ENCODE peak calls at places on chromosome 20, in ten cellular contexts. E is neural crest cell; Q is DMS 273 treated with DMSO at 0.1 percent for 48 hours; I is heart right ventricle; F is Caki2; J is tibial nerve; P is GM04503; K is activated naive CD8-positive, alpha-beta T cell treated with anti-CD3 and anti-CD28 coated beads, Interleukin-2, amount 10 ng/mL, durations not matched to agents 7 days and 5 days; A is choroid plexus epithelial cell; H is fibroblast of lung. T is an unnamed sample.

GRCh38 chr20:58420798-58421496 is 31.9 kb downstream of the VAPB start:
- DNase-seq in F (peak; percentile 47), H (peak; percentile 54), K (no peak), E (no peak), J (no peak), A (peak; percentile 47), P (peak; percentile 34), Q (no peak), I (no peak), T (peak; percentile 66)

GRCh38 chr20:61829526-61829925 is 236.2 kb downstream of the TAF4 start:
- DNase-seq in P (no peak), Q (no peak), E (no peak), F (no peak), K (no peak), A (no peak), I (no peak), J (no peak), H (no peak), T (no peak)

GRCh38 chr20:4957939-4958362 is 43.4 kb downstream of the SLC23A2 start:
- DNase-seq in E (no peak), F (peak; percentile 67), Q (no peak), H (no peak), J (no peak), I (no peak), A (peak; percentile 54), P (no peak), K (no peak), T (peak; percentile 78)

GRCh38 chr20:8722277-8722928 is 346.5 kb upstream of the PLCB4 start:
- DNase-seq in E (peak; percentile 46), K (no peak), I (no peak), H (peak; percentile 81), A (peak; percentile 85), P (peak; percentile 25), F (peak; percentile 51), Q (peak; percentile 54), J (no peak), T (peak; percentile 86)

GRCh38 chr20:24972341-24972740 is 20.2 kb downstream of the APMAP start:
- DNase-seq in Q (no peak), K (no peak), P (no peak), I (no peak), A (no peak), J (no peak), E (no peak), H (no peak), F (no peak), T (no peak)

GRCh38 chr20:19893356-19893755 is 123.8 kb upstream of the NAA20 start:
- DNase-seq in F (no peak), H (no peak), K (no peak), P (no peak), Q (no peak), I (no peak), E (no peak), A (no peak), J (no peak), T (no peak)

GRCh38 chr20:16129411-16129810 is 443.8 kb downstream of the KIF16B start:
- DNase-seq in J (no peak), K (no peak), E (no peak), H (no peak), P (no peak), F (no peak), Q (no peak), A (no peak), I (no peak), T (no peak)

GRCh38 chr20:21719592-21720214 is 14.2 kb downstream of the PAX1 start:
- DNase-seq in F (peak; percentile 45), A (peak; percentile 82), H (peak; percentile 68), E (peak; percentile 74), K (no peak), P (peak; percentile 0), I (no peak), Q (peak; percentile 16), J (peak; percentile 60), T (peak; percentile 78)

GRCh38 chr20:22227301-22227700 is 357.1 kb downstream of the FOXA2 start:
- DNase-seq in A (no peak), J (no peak), E (no peak), I (no peak), Q (no peak), P (no peak), K (no peak), H (no peak), F (no peak), T (peak; percentile 54)

GRCh38 chr20:36741072-36741471 is 4.8 kb downstream of the NDRG3 start:
- DNase-seq in P (no peak), E (no peak), J (no peak), K (no peak), F (no peak), A (no peak), H (no peak), I (no peak), Q (no peak), T (no peak)

GRCh38 chr20:58661298-58662141 is 10.4 kb downstream of the STX16 start:
- DNase-seq in J (no peak), K (peak; percentile 44), F (no peak), P (no peak), Q (no peak), H (no peak), E (no peak), I (no peak), A (no peak), T (peak; percentile 39)

GRCh38 chr20:32583581-32584045 is 1.5 kb downstream of the NOL4L start:
- DNase-seq in H (no peak), K (peak; percentile 59), Q (no peak), J (no peak), A (no peak), I (no peak), E (no peak), P (no peak), F (no peak), T (no peak)

GRCh38 chr20:51399138-51399890 is 143.2 kb downstream of the NFATC2 start:
- DNase-seq in Q (no peak), H (no peak), E (no peak), I (no peak), J (no peak), A (no peak), P (no peak), K (no peak), F (no peak), T (no peak)

GRCh38 chr20:20440473-20440872 is 72.6 kb downstream of the INSM1 start:
- DNase-seq in A (no peak), J (no peak), F (no peak), P (no peak), K (no peak), Q (peak; percentile 35), I (no peak), H (no peak), E (no peak), T (no peak)

GRCh38 chr20:14497004-14497403 is 159.6 kb upstream of the FLRT3 start:
- DNase-seq in H (no peak), P (no peak), E (no peak), K (no peak), Q (no peak), F (no peak), I (no peak), A (peak; percentile 50), J (no peak), T (no peak)

GRCh38 chr20:58716476-58717277 is 24.1 kb downstream of the NPEPL1 start:
- DNase-seq in J (no peak), P (no peak), H (no peak), F (peak; percentile 40), A (no peak), K (no peak), Q (no peak), E (peak; percentile 63), I (no peak), T (no peak)

GRCh38 chr20:63456429-63457284 is 15.8 kb downstream of the KCNQ2 start:
- DNase-seq in P (no peak), J (no peak), H (no peak), Q (no peak), A (no peak), K (no peak), E (no peak), F (no peak), I (peak; percentile 72), T (peak; percentile 10)

GRCh38 chr20:57941121-57941522 is 231.3 kb upstream of the PMEPA1 start:
- DNase-seq in A (no peak), H (no peak), K (no peak), I (no peak), P (no peak), F (no peak), Q (no peak), J (no peak), E (no peak), T (no peak)

GRCh38 chr20:10219993-10220750 is 1.5 kb downstream of the SNAP25 start:
- DNase-seq in Q (no peak), F (no peak), K (no peak), A (no peak), J (no peak), P (no peak), E (no peak), H (no peak), I (no peak), T (no peak)

GRCh38 chr20:63734946-63735858 is 1.3 kb upstream of the LIME1 start:
- DNase-seq in Q (no peak), F (no peak), K (peak; percentile 46), P (no peak), H (no peak), I (no peak), E (no peak), A (no peak), J (no peak), T (no peak)

GRCh38 chr20:24987244-24987643 is 5.3 kb downstream of the APMAP start:
- DNase-seq in Q (no peak), P (no peak), J (no peak), F (no peak), E (no peak), A (no peak), K (no peak), I (no peak), H (no peak), T (no peak)

GRCh38 chr20:19787366-19787765 is 29.3 kb downstream of the RIN2 start:
- DNase-seq in A (no peak), F (no peak), E (no peak), Q (no peak), H (no peak), K (no peak), J (no peak), I (no peak), P (no peak), T (peak; percentile 24)

GRCh38 chr20:20490673-20491072 is 122.8 kb downstream of the INSM1 start:
- DNase-seq in H (no peak), E (no peak), F (no peak), Q (no peak), J (no peak), P (no peak), A (no peak), K (no peak), I (no peak), T (no peak)

GRCh38 chr20:20276806-20277530 is 90.9 kb upstream of the INSM1 start:
- DNase-seq in E (no peak), K (no peak), A (no peak), I (no peak), H (no peak), Q (no peak), P (no peak), J (no peak), F (no peak), T (no peak)

GRCh38 chr20:38825901-38826625 is 20.6 kb downstream of the PPP1R16B start:
- DNase-seq in Q (peak; percentile 71), I (no peak), E (no peak), A (peak; percentile 86), F (peak; percentile 61), K (no peak), P (peak; percentile 19), J (no peak), H (peak; percentile 31), T (peak; percentile 42)

GRCh38 chr20:1304711-1305515 is 24.0 kb downstream of the SDCBP2 start:
- DNase-seq in H (no peak), A (no peak), P (no peak), J (no peak), F (no peak), I (no peak), Q (no peak), E (no peak), K (no peak), T (no peak)

GRCh38 chr20:38975539-38976120 is 13.5 kb downstream of the DHX35 start:
- DNase-seq in F (no peak), E (no peak), P (no peak), J (no peak), Q (no peak), A (no peak), I (no peak), H (no peak), K (no peak), T (no peak)

T was measured in fibroblast of the aortic adventitia.